ENCODE peak calls at places on chromosomes 5 and 9, in nine cellular contexts. R, S, C, V, E, Z, W, Y and K are unnamed samples.

GRCh38 chr5:16539169-16539666 is 73.6 kb upstream of the ZNF622 start:
- DNase-seq in E (no peak), S (no peak), Y (peak; percentile 97), W (peak; percentile 75), Z (no peak), R (peak; percentile 57), V (peak; percentile 31), C (peak; percentile 49), K (no peak)

GRCh38 chr9:33142531-33142930 is 24.6 kb downstream of the B4GALT1 start:
- DNase-seq in C (no peak), V (no peak), S (no peak), R (no peak), Z (no peak), E (no peak), W (no peak), Y (no peak), K (no peak)

GRCh38 chr9:569276-569675 is 272.2 kb upstream of the DMRT1 start:
- DNase-seq in E (no peak), R (no peak), C (no peak), S (no peak), V (no peak), Y (no peak), W (no peak), Z (no peak), K (no peak)

GRCh38 chr9:113876806-113877236 is 712 bp downstream of the ZNF618 start:
- DNase-seq in E (no peak), Z (no peak), Y (no peak), W (no peak), C (no peak), R (no peak), V (no peak), S (no peak), K (no peak)

GRCh38 chr5:107461770-107462169 is 209.0 kb downstream of the EFNA5 start:
- DNase-seq in R (no peak), V (no peak), C (no peak), W (no peak), E (no peak), S (no peak), Z (no peak), Y (no peak), K (no peak)

GRCh38 chr5:150590979-150591411 is 49.5 kb upstream of the SYNPO start:
- DNase-seq in C (no peak), R (no peak), E (peak; percentile 79), V (no peak), Y (no peak), W (no peak), S (peak; percentile 60), Z (no peak), K (no peak)

GRCh38 chr9:76949865-76950264 is 44.0 kb upstream of the PRUNE2 start:
- DNase-seq in C (no peak), W (no peak), Z (no peak), E (no peak), Y (no peak), V (no peak), R (no peak), S (no peak), K (no peak)

GRCh38 chr5:116451905-116452450 is 122.6 kb downstream of the SEMA6A start:
- DNase-seq in Y (no peak), Z (no peak), C (no peak), E (no peak), W (no peak), R (no peak), S (no peak), V (no peak), K (no peak)

GRCh38 chr9:127966416-127967150 is 14.2 kb downstream of the EEIG1 start:
- DNase-seq in Y (no peak), Z (no peak), E (no peak), R (no peak), V (no peak), S (no peak), W (peak; percentile 17), C (peak; percentile 81), K (no peak)
- H3K4me1 ChIP-seq in Y (peaks cover 51% of the 10 kb centered on the region), Z (peaks cover 98% of the 10 kb centered on the region), E (peaks cover 68% of the 10 kb centered on the region), R (peaks cover 58% of the 10 kb centered on the region), V (peaks cover 95% of the 10 kb centered on the region), S (peaks cover 73% of the 10 kb centered on the region), W (peaks cover 86% of the 10 kb centered on the region), C (peaks cover 69% of the 10 kb centered on the region), K (peaks cover 90% of the 10 kb centered on the region)

GRCh38 chr5:129766798-129767197 is 18.9 kb downstream of the MINAR2 start:
- DNase-seq in E (no peak), W (no peak), R (no peak), V (no peak), C (no peak), Z (no peak), S (no peak), Y (no peak), K (no peak)

GRCh38 chr5:129770034-129770433 is 22.1 kb downstream of the MINAR2 start:
- DNase-seq in C (no peak), Z (no peak), V (no peak), R (no peak), Y (no peak), W (no peak), S (no peak), E (no peak), K (no peak)

GRCh38 chr5:129767927-129768380 is 20.1 kb downstream of the MINAR2 start:
- DNase-seq in W (peak; percentile 68), S (no peak), R (peak; percentile 83), V (peak; percentile 21), Z (peak; percentile 51), C (peak; percentile 77), E (peak; percentile 79), Y (peak; percentile 41), K (no peak)

GRCh38 chr5:129768715-129769114 is 20.8 kb downstream of the MINAR2 start:
- DNase-seq in V (no peak), W (no peak), Z (no peak), R (no peak), E (no peak), Y (no peak), S (no peak), C (no peak), K (no peak)

DNA sequence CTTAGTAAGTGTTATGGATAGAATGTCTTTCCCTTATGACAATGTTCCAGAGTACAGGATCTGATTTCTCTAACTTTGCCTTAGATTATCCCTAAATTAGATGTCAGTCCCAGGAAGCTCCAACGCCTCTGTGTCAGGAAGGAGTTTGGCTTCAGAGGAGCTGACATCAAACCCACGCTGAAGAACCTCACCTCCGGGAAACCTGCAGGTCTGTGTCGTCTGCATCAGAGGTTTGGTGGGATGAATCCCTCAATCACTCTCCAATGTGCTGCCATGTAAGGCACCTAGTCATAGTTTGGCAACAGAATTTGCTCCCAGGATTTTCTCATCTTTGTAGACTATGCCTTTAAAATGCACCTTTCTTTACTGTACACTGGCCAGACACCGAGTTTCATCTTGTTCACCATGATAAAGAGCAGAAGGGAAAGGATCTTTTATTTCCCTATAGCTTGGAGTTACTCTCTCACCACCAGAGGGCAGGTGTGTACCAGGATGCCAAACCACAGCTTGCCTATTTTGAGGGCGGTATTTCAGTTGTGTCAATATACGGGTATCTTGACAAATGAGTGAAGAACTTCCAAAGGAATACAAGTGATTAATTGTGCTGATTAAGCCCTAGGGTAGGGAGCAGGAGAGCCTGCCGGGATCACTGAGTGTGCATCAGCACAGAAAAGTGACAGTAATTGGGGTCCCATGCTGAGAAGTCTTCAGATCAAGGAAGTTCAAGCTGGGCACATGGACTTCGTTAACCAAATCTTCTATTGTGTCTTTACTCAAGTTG is 23.4 kb downstream of the MINAR2 start:
- DNase-seq in R (peak; percentile 59), S (no peak), V (no peak), Y (no peak), C (peak; percentile 61), Z (peak; percentile 50), W (peak; percentile 43), E (peak; percentile 72), K (no peak)
- TF ChIP-seq CTCF in R (peak; percentile 78), S (peak; percentile 79), V (peak; percentile 64), Y (peak; percentile 53), C (peak; percentile 58), Z (peak; percentile 61), W (peak; percentile 62), E (peak; percentile 96), K (peak; percentile 73)

GRCh38 chr5:39193553-39194465 is 25.6 kb downstream of the FYB1 start:
- DNase-seq in C (no peak), E (no peak), R (no peak), Z (no peak), Y (no peak), S (no peak), W (no peak), V (no peak), K (no peak)

GRCh38 chr5:39192449-39193160 is 26.8 kb downstream of the FYB1 start:
- DNase-seq in E (no peak), V (no peak), R (no peak), W (no peak), Z (no peak), C (no peak), Y (no peak), S (no peak), K (no peak)

GRCh38 chr5:39197556-39197955 is 21.8 kb downstream of the FYB1 start:
- DNase-seq in W (no peak), S (no peak), Y (no peak), E (no peak), V (no peak), C (no peak), Z (peak; percentile 78), R (no peak), K (no peak)

GRCh38 chr5:39194466-39195136 is 24.8 kb downstream of the FYB1 start:
- DNase-seq in W (no peak), Z (no peak), S (no peak), V (no peak), E (no peak), C (no peak), Y (peak; percentile 56), R (peak; percentile 40), K (no peak)

GRCh38 chr5:39195198-39195826 is 24.1 kb downstream of the FYB1 start:
- DNase-seq in Z (no peak), V (no peak), Y (no peak), E (no peak), R (no peak), C (no peak), S (no peak), W (no peak), K (no peak)
- H3K4me1 ChIP-seq in Z (peaks cover 65% of the 10 kb centered on the region), V (no peaks in the 10 kb centered on the region), Y (peaks cover 9% of the 10 kb centered on the region), E (no peaks in the 10 kb centered on the region), R (peaks cover 8% of the 10 kb centered on the region), C (peaks cover 3% of the 10 kb centered on the region), S (peaks cover 9% of the 10 kb centered on the region), W (no peaks in the 10 kb centered on the region), K (peaks cover 32% of the 10 kb centered on the region)

GRCh38 chr9:84941812-84942211 is 272.3 kb downstream of the NTRK2 start:
- DNase-seq in Y (no peak), W (no peak), V (no peak), C (no peak), R (no peak), S (no peak), Z (no peak), E (no peak), K (no peak)

GRCh38 chr9:84949969-84950368 is 280.4 kb downstream of the NTRK2 start:
- DNase-seq in Z (no peak), E (no peak), Y (no peak), C (no peak), V (no peak), R (no peak), W (no peak), S (no peak), K (no peak)

GRCh38 chr9:84947412-84947972 is 278.0 kb downstream of the NTRK2 start:
- DNase-seq in Y (peak; percentile 18), R (no peak), E (no peak), S (no peak), W (peak; percentile 46), V (no peak), Z (no peak), C (no peak), K (no peak)

GRCh38 chr9:84949258-84949657 is 279.7 kb downstream of the NTRK2 start:
- DNase-seq in Y (no peak), Z (no peak), S (no peak), W (no peak), E (no peak), R (no peak), C (no peak), V (no peak), K (no peak)

DNA sequence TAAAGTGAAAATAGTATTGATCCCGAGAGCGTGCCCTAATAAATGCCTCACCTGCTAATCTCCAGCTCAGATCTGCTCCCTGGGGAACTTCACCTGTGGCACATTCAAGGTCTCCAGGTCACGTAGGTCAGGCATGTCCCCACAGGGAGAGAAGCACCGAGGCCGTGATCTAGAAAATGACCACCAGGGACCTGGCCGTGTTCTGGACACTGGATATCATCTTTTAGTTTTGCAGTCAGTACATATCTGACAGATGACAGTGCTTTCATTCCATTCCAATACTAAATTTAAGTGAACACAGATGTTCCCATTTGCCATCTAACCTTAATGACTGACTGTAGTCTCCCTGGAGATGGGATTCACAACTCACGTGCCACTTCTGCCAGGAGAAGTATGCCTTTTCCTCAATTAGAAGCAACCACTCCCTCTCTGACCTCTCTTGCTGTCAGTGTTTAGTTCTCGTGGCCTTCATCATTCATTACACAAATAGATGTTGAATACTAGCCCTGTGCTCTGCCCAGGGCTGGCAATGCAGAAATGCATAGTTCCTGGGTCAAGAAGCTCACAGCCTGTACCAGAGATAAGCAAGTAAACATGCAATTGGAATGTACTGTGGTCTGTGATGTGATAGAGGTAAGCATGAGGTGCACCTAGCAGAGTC is 276.5 kb downstream of the NTRK2 start:
- DNase-seq in C (no peak), S (no peak), E (no peak), W (no peak), V (no peak), R (no peak), Y (no peak), Z (no peak), K (no peak)
- TF ChIP-seq CTCF in C (no peak), S (no peak), E (no peak), W (no peak), V (no peak), R (no peak), Y (no peak), Z (no peak), K (no peak)